ENCODE peak calls at places on chromosomes 6 and 20, in eight cellular contexts. One of them, this sample, is unnamed.

GRCh38 chr6:39887692-39888450 is 46.4 kb downstream of the MOCS1 start:
- DNase-seq in right atrium auricular region: peak
- DNase-seq in AG09319: peak
- DNase-seq in heart left ventricle: peak
- DNase-seq in left ventricle myocardium superior: peak
- DNase-seq in mucosa of gallbladder: peak
- DNase-seq in progenitor cell of endocrine pancreas: peak
- DNase-seq in C1 segment of cervical spinal cord: peak
- DNase-seq in this sample: peak

GRCh38 chr6:141483561-141484061 is 649.1 kb upstream of the GJE1 start:
- DNase-seq in right atrium auricular region: no peak
- DNase-seq in AG09319: peak
- DNase-seq in heart left ventricle: peak
- DNase-seq in left ventricle myocardium superior: no peak
- DNase-seq in mucosa of gallbladder: peak
- DNase-seq in progenitor cell of endocrine pancreas: no peak
- DNase-seq in C1 segment of cervical spinal cord: no peak
- DNase-seq in this sample: peak

GRCh38 chr6:42292002-42292735 is 74.5 kb upstream of the MRPS10 start:
- DNase-seq in right atrium auricular region: no peak
- DNase-seq in AG09319: peak
- DNase-seq in heart left ventricle: no peak
- DNase-seq in left ventricle myocardium superior: no peak
- DNase-seq in mucosa of gallbladder: no peak
- DNase-seq in progenitor cell of endocrine pancreas: no peak
- DNase-seq in C1 segment of cervical spinal cord: no peak
- DNase-seq in this sample: peak

GRCh38 chr6:150667977-150668716 is 68.5 kb downstream of the PLEKHG1 start:
- DNase-seq in right atrium auricular region: peak
- DNase-seq in AG09319: peak
- DNase-seq in heart left ventricle: peak
- DNase-seq in left ventricle myocardium superior: peak
- DNase-seq in mucosa of gallbladder: peak
- DNase-seq in progenitor cell of endocrine pancreas: peak
- DNase-seq in C1 segment of cervical spinal cord: peak
- DNase-seq in this sample: peak

GRCh38 chr20:47847882-47848485 is 62.7 kb upstream of the SULF2 start:
- DNase-seq in right atrium auricular region: no peak
- DNase-seq in AG09319: no peak
- DNase-seq in heart left ventricle: no peak
- DNase-seq in left ventricle myocardium superior: no peak
- DNase-seq in mucosa of gallbladder: no peak
- DNase-seq in progenitor cell of endocrine pancreas: no peak
- DNase-seq in C1 segment of cervical spinal cord: no peak
- DNase-seq in this sample: peak

GRCh38 chr6:169253745-169254238 is at the start of gene THBS2:
- DNase-seq in right atrium auricular region: no peak
- DNase-seq in AG09319: peak
- DNase-seq in heart left ventricle: peak
- DNase-seq in left ventricle myocardium superior: peak
- DNase-seq in mucosa of gallbladder: peak
- DNase-seq in progenitor cell of endocrine pancreas: no peak
- DNase-seq in C1 segment of cervical spinal cord: peak
- DNase-seq in this sample: peak

GRCh38 chr20:20466341-20466879 is 98.5 kb downstream of the INSM1 start:
- DNase-seq in right atrium auricular region: no peak
- DNase-seq in AG09319: peak
- DNase-seq in heart left ventricle: no peak
- DNase-seq in left ventricle myocardium superior: no peak
- DNase-seq in mucosa of gallbladder: no peak
- DNase-seq in progenitor cell of endocrine pancreas: no peak
- DNase-seq in C1 segment of cervical spinal cord: no peak
- DNase-seq in this sample: peak

GRCh38 chr6:163404825-163405265 is 9.7 kb upstream of the QKI start:
- DNase-seq in right atrium auricular region: no peak
- DNase-seq in AG09319: no peak
- DNase-seq in heart left ventricle: peak
- DNase-seq in left ventricle myocardium superior: peak
- DNase-seq in mucosa of gallbladder: peak
- DNase-seq in progenitor cell of endocrine pancreas: no peak
- DNase-seq in C1 segment of cervical spinal cord: peak
- DNase-seq in this sample: peak

GRCh38 chr6:9540126-9540525 is 874.7 kb downstream of the TFAP2A start:
- DNase-seq in right atrium auricular region: no peak
- DNase-seq in AG09319: no peak
- DNase-seq in heart left ventricle: no peak
- DNase-seq in left ventricle myocardium superior: no peak
- DNase-seq in mucosa of gallbladder: no peak
- DNase-seq in progenitor cell of endocrine pancreas: no peak
- DNase-seq in C1 segment of cervical spinal cord: no peak
- DNase-seq in this sample: peak

GRCh38 chr6:161128680-161129196 is 137.2 kb downstream of the MAP3K4 start:
- DNase-seq in right atrium auricular region: no peak
- DNase-seq in AG09319: no peak
- DNase-seq in heart left ventricle: no peak
- DNase-seq in left ventricle myocardium superior: no peak
- DNase-seq in mucosa of gallbladder: no peak
- DNase-seq in progenitor cell of endocrine pancreas: no peak
- DNase-seq in C1 segment of cervical spinal cord: no peak
- DNase-seq in this sample: peak

This sample was measured in fibroblast of lung.